ENCODE peak calls at places on chromosome 9, in nine cellular contexts. O, V, J, L, E, N, G, Q and A are unnamed samples.

GRCh38 chr9:115261656-115262081 is 143.7 kb upstream of the TNC start:
- DNase-seq in O (peak), V (no peak), J (peak), L (no peak), E (no peak), N (peak), G (no peak), Q (no peak), A (no peak)

GRCh38 chr9:131405429-131405828 is 11.5 kb downstream of the PRRC2B start:
- DNase-seq in O (peak), V (no peak), J (no peak), L (no peak), E (no peak), N (peak), G (no peak), Q (peak), A (no peak)

GRCh38 chr9:74414325-74414724 is 82.8 kb upstream of the RORB start:
- DNase-seq in O (no peak), V (no peak), J (no peak), L (no peak), E (no peak), N (no peak), G (no peak), Q (no peak), A (no peak)

GRCh38 chr9:15837079-15837679 is 284.3 kb downstream of the CCDC171 start:
- DNase-seq in O (peak), V (no peak), J (peak), L (peak), E (peak), N (peak), G (peak), Q (no peak), A (no peak)

GRCh38 chr9:95381243-95381642 is 63.7 kb upstream of the FANCC start:
- DNase-seq in O (peak), V (no peak), J (no peak), L (no peak), E (peak), N (peak), G (no peak), Q (no peak), A (no peak)

GRCh38 chr9:5633243-5633642 is 4.3 kb downstream of the RIC1 start:
- DNase-seq in O (no peak), V (no peak), J (peak), L (no peak), E (no peak), N (peak), G (no peak), Q (no peak), A (no peak)

GRCh38 chr9:18396102-18396728 is 77.7 kb upstream of the ADAMTSL1 start:
- DNase-seq in O (peak), V (no peak), J (no peak), L (peak), E (peak), N (no peak), G (no peak), Q (no peak), A (no peak)

GRCh38 chr9:129178983-129179382 is 922 bp upstream of the IER5L start:
- DNase-seq in O (no peak), V (no peak), J (no peak), L (no peak), E (no peak), N (no peak), G (no peak), Q (peak), A (no peak)

GRCh38 chr9:124800306-124801259 is 23.6 kb downstream of the OLFML2A start:
- DNase-seq in O (no peak), V (peak), J (no peak), L (no peak), E (peak), N (peak), G (no peak), Q (no peak), A (no peak)

GRCh38 chr9:93786204-93786603 is 169.0 kb downstream of the BARX1 start:
- DNase-seq in O (no peak), V (no peak), J (no peak), L (no peak), E (no peak), N (no peak), G (no peak), Q (no peak), A (no peak)

GRCh38 chr9:2559212-2560152 is 62.1 kb upstream of the VLDLR start:
- DNase-seq in O (peak), V (peak), J (peak), L (no peak), E (peak), N (peak), G (peak), Q (no peak), A (no peak)

GRCh38 chr9:107054146-107054545 is 191.2 kb downstream of the ZNF462 start:
- DNase-seq in O (no peak), V (no peak), J (no peak), L (no peak), E (no peak), N (no peak), G (no peak), Q (no peak), A (no peak)

GRCh38 chr9:108645520-108645919 is 210.3 kb downstream of the ACTL7B start:
- DNase-seq in O (no peak), V (no peak), J (no peak), L (no peak), E (no peak), N (peak), G (no peak), Q (no peak), A (no peak)

GRCh38 chr9:27548055-27548741 is 18.6 kb upstream of the MOB3B start:
- DNase-seq in O (peak), V (no peak), J (no peak), L (peak), E (peak), N (peak), G (no peak), Q (no peak), A (no peak)
- TF ChIP-seq CTCF in O (peak), V (peak), J (peak), L (peak), E (peak), N (peak), G (peak), Q (peak), A (peak)

DNA sequence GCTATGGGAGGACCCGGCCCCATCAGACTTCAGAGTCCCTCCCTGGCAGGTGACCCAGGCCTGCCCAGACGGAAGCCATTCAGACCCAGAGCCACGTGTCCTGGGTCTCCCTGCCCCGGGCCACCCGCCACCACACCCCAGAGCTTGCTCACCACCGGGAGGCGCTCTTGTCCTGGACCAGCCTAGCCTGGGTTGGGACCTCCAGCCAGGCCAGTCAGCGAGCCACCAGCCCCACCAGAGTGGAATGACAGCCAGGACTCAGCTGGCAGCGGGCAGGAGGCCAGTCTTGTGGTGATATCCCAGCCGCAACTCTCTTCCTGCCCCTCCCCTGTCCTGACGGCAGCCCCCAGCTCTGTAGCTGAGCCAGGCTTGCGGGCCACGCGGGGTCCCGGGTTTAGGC is 1.7 kb upstream of the PTGDS start:
- DNase-seq in O (peak), V (peak), J (no peak), L (peak), E (no peak), N (no peak), G (no peak), Q (peak), A (no peak)
- TF ChIP-seq CTCF in O (peak), V (peak), J (peak), L (peak), E (no peak), N (no peak), G (no peak), Q (peak), A (peak)

GRCh38 chr9:84781431-84781830 is 111.9 kb downstream of the NTRK2 start:
- DNase-seq in O (peak), V (no peak), J (no peak), L (peak), E (peak), N (no peak), G (no peak), Q (no peak), A (no peak)
- TF ChIP-seq CTCF in O (peak), V (peak), J (peak), L (peak), E (peak), N (peak), G (peak), Q (peak), A (peak)

GRCh38 chr9:6829027-6829426 is 71.3 kb downstream of the KDM4C start:
- DNase-seq in O (no peak), V (no peak), J (peak), L (no peak), E (no peak), N (no peak), G (no peak), Q (no peak), A (no peak)

GRCh38 chr9:6834306-6834705 is 76.5 kb downstream of the KDM4C start:
- DNase-seq in O (no peak), V (no peak), J (no peak), L (no peak), E (no peak), N (no peak), G (no peak), Q (no peak), A (no peak)

GRCh38 chr9:6838158-6838557 is 80.4 kb downstream of the KDM4C start:
- DNase-seq in O (no peak), V (no peak), J (no peak), L (no peak), E (peak), N (no peak), G (no peak), Q (no peak), A (no peak)

GRCh38 chr9:6833518-6834192 is 75.9 kb downstream of the KDM4C start:
- DNase-seq in O (peak), V (no peak), J (no peak), L (no peak), E (peak), N (peak), G (no peak), Q (no peak), A (no peak)
- TF ChIP-seq CTCF in O (no peak), V (no peak), J (no peak), L (no peak), E (no peak), N (no peak), G (no peak), Q (no peak), A (no peak)

GRCh38 chr9:76913467-76913866 is 7.6 kb upstream of the PRUNE2 start:
- DNase-seq in O (no peak), V (no peak), J (no peak), L (no peak), E (no peak), N (no peak), G (no peak), Q (no peak), A (no peak)
- TF ChIP-seq CTCF in O (no peak), V (no peak), J (no peak), L (no peak), E (no peak), N (no peak), G (no peak), Q (no peak), A (no peak)

GRCh38 chr9:136719212-136719880 is 7.0 kb downstream of the DIPK1B start:
- DNase-seq in O (no peak), V (peak), J (peak), L (no peak), E (no peak), N (no peak), G (no peak), Q (peak), A (no peak)
- TF ChIP-seq CTCF in O (no peak), V (peak), J (no peak), L (no peak), E (no peak), N (no peak), G (no peak), Q (no peak), A (peak)

GRCh38 chr9:130182090-130182909 is 10.1 kb downstream of the NCS1 start:
- DNase-seq in O (no peak), V (no peak), J (no peak), L (no peak), E (no peak), N (no peak), G (no peak), Q (no peak), A (no peak)
- TF ChIP-seq CTCF in O (no peak), V (no peak), J (no peak), L (no peak), E (no peak), N (no peak), G (no peak), Q (no peak), A (no peak)